ENCODE peak calls at places on chromosomes 16 and 17, in nine cellular contexts. Q, E, L, N, X, G, W, B and R are unnamed samples. For H3K36me3, the result is how much of the 10 kb centered on the place peaks cover.

GRCh38 chr17:7686221-7687071 is 844 bp downstream of the TP53 start:
- DNase-seq in W (peak), E (peak), N (peak), B (peak), L (peak), X (peak), G (peak), Q (peak), R (peak)

GRCh38 chr17:66420961-66421371 is 118.6 kb downstream of the PRKCA start:
- DNase-seq in X (no peak), Q (no peak), W (peak), N (no peak), E (no peak), L (no peak), G (no peak), B (no peak), R (peak)

GRCh38 chr16:57694556-57695377 is at the start of gene DRC7:
- DNase-seq in L (peak), E (peak), W (peak), N (peak), B (no peak), X (peak), Q (peak), G (no peak), R (peak)

GRCh38 chr16:1884155-1884760 is 12.3 kb upstream of the MEIOB start:
- DNase-seq in L (peak), N (no peak), X (no peak), B (no peak), G (no peak), Q (peak), E (no peak), W (no peak), R (no peak)

GRCh38 chr16:50025544-50025931 is 513 bp downstream of the CNEP1R1 start:
- DNase-seq in E (no peak), Q (peak), X (no peak), N (no peak), W (no peak), B (no peak), G (peak), L (no peak), R (peak)

GRCh38 chr17:948284-948852 is 31.2 kb downstream of the NXN start:
- DNase-seq in E (peak), G (no peak), N (no peak), Q (no peak), L (peak), X (no peak), W (peak), B (peak), R (no peak)

GRCh38 chr17:3935140-3935542 is 18.9 kb upstream of the P2RX1 start:
- DNase-seq in G (no peak), E (peak), W (peak), X (peak), N (peak), Q (peak), B (no peak), L (peak), R (peak)

GRCh38 chr17:19331134-19331533 is 31.4 kb downstream of the B9D1 start:
- DNase-seq in W (no peak), L (no peak), X (no peak), B (peak), Q (no peak), E (no peak), N (no peak), G (no peak), R (no peak)

GRCh38 chr16:776824-777223 is 11.4 kb downstream of the RPUSD1 start:
- DNase-seq in N (no peak), B (no peak), W (no peak), X (no peak), E (no peak), G (no peak), L (no peak), Q (no peak), R (no peak)

GRCh38 chr17:57121308-57122042 is 36.4 kb downstream of the AKAP1 start:
- DNase-seq in X (no peak), Q (peak), L (peak), N (no peak), W (peak), B (no peak), E (peak), G (no peak), R (no peak)

GRCh38 chr17:77465358-77466041 is 324.7 kb downstream of the SEC14L1 start:
- DNase-seq in B (peak), G (peak), W (peak), E (peak), N (no peak), Q (peak), X (peak), L (peak), R (no peak)

GRCh38 chr17:42997390-42997983 is 732 bp upstream of the RPL27 start:
- DNase-seq in N (no peak), W (peak), X (no peak), G (no peak), Q (no peak), E (no peak), L (no peak), B (no peak), R (no peak)

GRCh38 chr17:1912146-1912545 is 82.3 kb downstream of the RPA1 start:
- DNase-seq in B (no peak), L (no peak), N (no peak), W (no peak), X (no peak), E (no peak), Q (no peak), G (no peak), R (no peak)

GRCh38 chr17:70096861-70097260 is 21.8 kb downstream of the KCNJ16 start:
- DNase-seq in L (no peak), G (no peak), W (no peak), E (no peak), X (no peak), Q (no peak), B (no peak), N (no peak), R (no peak)

GRCh38 chr17:72726936-72727335 is 365.6 kb downstream of the SLC39A11 start:
- DNase-seq in W (no peak), B (no peak), Q (peak), E (no peak), N (no peak), X (no peak), G (peak), L (no peak), R (peak)

GRCh38 chr17:73096866-73097265 is 4.4 kb upstream of the SLC39A11 start:
- DNase-seq in G (no peak), B (no peak), Q (no peak), E (no peak), N (no peak), L (no peak), X (no peak), W (no peak), R (peak)

GRCh38 chr17:5364156-5364555 is 55.3 kb downstream of the NUP88 start:
- DNase-seq in Q (no peak), B (no peak), X (no peak), N (no peak), E (no peak), G (no peak), W (no peak), L (no peak), R (peak)

GRCh38 chr16:71855937-71856662 is 10.3 kb downstream of the ATXN1L start:
- DNase-seq in G (no peak), Q (no peak), L (no peak), X (no peak), W (no peak), B (no peak), E (no peak), N (no peak), R (no peak)

GRCh38 chr17:8189041-8189710 is 804 bp downstream of the BORCS6 start:
- DNase-seq in E (peak), W (peak), N (peak), G (peak), X (peak), Q (peak), B (no peak), L (no peak), R (no peak)

GRCh38 chr16:3088450-3088849 is 10.6 kb downstream of the ZSCAN10 start:
- DNase-seq in G (no peak), E (no peak), Q (no peak), N (no peak), W (no peak), L (peak), X (no peak), B (no peak), R (no peak)

GRCh38 chr16:50688867-50689266 is 4.5 kb upstream of the NOD2 start:
- DNase-seq in E (no peak), B (no peak), L (no peak), Q (no peak), W (no peak), N (no peak), G (no peak), X (no peak), R (peak)

GRCh38 chr17:9272506-9272905 is 251.2 kb downstream of the NTN1 start:
- DNase-seq in N (no peak), L (no peak), X (no peak), G (no peak), W (no peak), B (no peak), Q (no peak), E (no peak), R (no peak)

GRCh38 chr16:48503779-48504178 is 106.2 kb downstream of the N4BP1 start:
- DNase-seq in L (no peak), E (no peak), B (peak), N (peak), X (no peak), W (no peak), Q (no peak), G (no peak), R (no peak)

GRCh38 chr16:89764711-89765201 is 43.4 kb downstream of the ZNF276 start:
- DNase-seq in X (peak), N (no peak), L (peak), G (peak), B (no peak), E (no peak), Q (peak), W (no peak), R (no peak)

GRCh38 chr16:89765292-89765810 is 44.0 kb downstream of the ZNF276 start:
- DNase-seq in G (no peak), W (no peak), X (no peak), L (peak), E (no peak), Q (no peak), B (no peak), N (no peak), R (no peak)

GRCh38 chr16:89775223-89775622 is 41.2 kb downstream of the FANCA start:
- DNase-seq in G (no peak), W (no peak), N (no peak), Q (no peak), B (no peak), L (no peak), E (no peak), X (no peak), R (no peak)

DNA sequence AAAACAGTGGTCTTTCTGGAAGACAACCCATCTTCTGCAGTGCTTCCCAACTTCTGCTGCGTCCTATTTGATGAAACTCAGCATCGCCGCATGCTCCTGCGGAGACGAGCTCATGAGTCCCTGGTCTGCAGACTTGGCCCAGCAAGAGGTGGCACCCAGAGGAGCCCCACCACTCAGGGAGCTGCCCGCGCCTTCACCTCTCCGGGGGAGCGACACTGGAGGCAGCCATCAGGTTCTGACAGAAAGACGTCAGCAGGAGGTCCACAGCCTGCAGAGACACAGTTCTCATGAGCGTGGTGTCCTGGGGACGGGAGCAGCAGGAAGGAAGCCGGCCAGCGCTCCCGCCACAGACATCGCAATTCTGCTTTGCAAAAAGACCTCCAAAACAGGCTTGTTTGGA is 46.1 kb downstream of the FANCA start:
- DNase-seq in W (no peak), X (no peak), G (no peak), L (peak), B (no peak), N (no peak), Q (no peak), E (no peak), R (no peak)
- H3K36me3 ChIP-seq in W (half or more), X (under half), G (under half), L (under half), B (under half), N (under half), Q (under half), E (under half), R (under half)

DNA sequence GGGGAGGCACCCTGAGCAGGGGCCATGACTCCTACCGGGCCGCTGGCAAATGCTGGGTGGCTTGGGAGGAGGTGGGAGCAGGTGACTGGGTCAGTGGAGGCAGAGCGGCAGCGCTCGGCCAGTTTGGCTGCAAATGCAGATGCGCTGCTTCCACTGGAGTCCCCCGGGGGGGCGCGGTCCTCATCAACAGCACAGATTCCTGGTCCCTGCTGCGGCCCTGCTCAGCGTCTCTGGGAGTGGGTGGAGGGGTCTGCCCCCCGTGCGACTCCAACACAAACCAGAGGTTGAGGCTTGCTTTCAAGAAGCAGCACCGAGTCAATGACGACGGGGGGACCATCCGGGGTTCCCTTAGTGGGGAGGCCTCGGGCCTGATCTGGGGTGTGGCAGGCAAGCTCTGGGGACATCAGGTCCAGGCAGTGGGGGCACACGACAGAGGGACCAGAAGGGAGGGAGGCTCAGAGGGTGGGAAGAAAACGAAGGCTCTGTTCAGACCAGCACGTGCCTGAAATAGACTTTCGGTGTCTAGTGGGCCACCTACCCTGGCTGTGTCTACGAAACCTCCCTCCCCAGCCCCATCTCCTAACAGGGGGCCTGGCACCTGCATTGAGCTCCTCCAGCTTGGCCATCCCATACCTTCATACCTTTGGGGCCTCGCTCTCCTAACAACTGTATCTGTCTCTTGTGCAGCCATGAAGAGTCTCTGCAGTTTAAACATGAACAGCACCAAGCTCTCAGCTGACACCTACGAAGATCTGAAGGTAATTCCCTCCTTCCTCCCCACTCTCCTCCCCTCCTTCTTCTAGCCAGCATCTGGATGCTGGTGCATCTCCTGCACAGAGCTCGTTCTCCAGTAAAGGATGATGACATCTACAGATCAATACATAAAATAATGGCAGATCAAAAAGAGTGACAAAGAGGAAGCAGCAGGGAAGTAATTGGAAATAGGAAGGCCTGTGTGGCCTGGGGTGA is 72.5 kb upstream of the PLCG2 start:
- DNase-seq in W (no peak), B (no peak), Q (no peak), N (no peak), L (no peak), G (no peak), E (no peak), X (no peak), R (no peak)
- H3K36me3 ChIP-seq in W (under half), B (under half), Q (under half), N (under half), L (under half), G (under half), E (under half), X (under half), R (under half)

GRCh38 chr17:64153565-64153964 is 23.6 kb upstream of the ERN1 start:
- DNase-seq in B (no peak), N (no peak), Q (no peak), L (no peak), X (no peak), G (no peak), E (no peak), W (peak), R (no peak)
- H3K36me3 ChIP-seq in B (under half), N (under half), Q (under half), L (under half), X (under half), G (under half), E (under half), W (under half), R (under half)

GRCh38 chr17:29107084-29107483 is 64.1 kb downstream of the PIPOX start:
- DNase-seq in E (no peak), X (no peak), W (no peak), B (no peak), G (no peak), L (no peak), Q (no peak), N (peak), R (no peak)

GRCh38 chr17:29110372-29110757 is 67.4 kb downstream of the PIPOX start:
- DNase-seq in L (no peak), G (no peak), E (no peak), X (no peak), Q (no peak), W (no peak), N (no peak), B (no peak), R (no peak)

GRCh38 chr17:29109477-29110371 is 66.8 kb downstream of the PIPOX start:
- DNase-seq in W (no peak), G (no peak), X (no peak), L (peak), E (peak), Q (no peak), N (peak), B (no peak), R (no peak)

GRCh38 chr17:29107933-29108805 is 65.2 kb downstream of the PIPOX start:
- DNase-seq in L (no peak), X (peak), N (peak), E (no peak), Q (no peak), G (no peak), B (no peak), W (no peak), R (no peak)

DNA sequence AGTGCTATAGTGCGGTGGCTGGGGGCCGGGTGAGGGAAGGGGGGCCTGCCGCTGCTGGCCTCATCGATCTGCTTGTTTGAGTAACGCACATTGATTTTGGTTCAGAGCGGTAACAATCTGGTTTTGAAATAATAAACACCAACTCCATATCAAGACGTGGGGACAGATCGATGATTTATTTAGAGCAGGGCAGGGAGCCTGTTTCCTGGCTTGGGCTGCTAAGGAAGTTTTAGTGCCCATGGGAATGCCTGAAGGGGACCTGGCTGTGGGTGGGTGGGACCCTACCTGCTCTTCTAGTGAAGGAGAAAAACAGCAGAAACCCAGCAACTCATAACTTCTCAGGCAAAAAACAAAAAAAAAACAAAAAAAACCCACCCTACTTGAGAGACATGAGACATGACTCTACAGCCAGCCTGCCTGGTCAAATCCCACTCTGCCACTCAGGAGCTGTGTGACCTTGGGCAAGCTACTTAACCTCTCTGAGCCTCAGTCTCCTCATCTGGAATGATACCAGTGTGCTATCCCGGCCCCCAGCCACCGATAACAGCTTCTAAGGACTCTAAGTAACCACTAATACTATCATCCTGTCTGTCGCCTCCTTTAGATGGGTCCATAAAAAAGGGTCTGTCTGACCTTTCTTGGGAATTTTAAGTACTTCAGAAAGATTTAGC is 66.0 kb downstream of the PIPOX start:
- DNase-seq in G (no peak), Q (no peak), N (no peak), W (no peak), X (no peak), B (no peak), L (no peak), E (no peak), R (no peak)
- H3K36me3 ChIP-seq in G (half or more), Q (under half), N (under half), W (under half), X (under half), B (under half), L (under half), E (under half), R (under half)

GRCh38 chr16:79547085-79547484 is 53.5 kb downstream of the MAF start:
- DNase-seq in X (no peak), Q (no peak), G (no peak), W (no peak), N (no peak), B (no peak), L (no peak), E (no peak), R (no peak)
- H3K36me3 ChIP-seq in X (under half), Q (under half), G (under half), W (under half), N (under half), B (under half), L (under half), E (under half), R (under half)

DNA sequence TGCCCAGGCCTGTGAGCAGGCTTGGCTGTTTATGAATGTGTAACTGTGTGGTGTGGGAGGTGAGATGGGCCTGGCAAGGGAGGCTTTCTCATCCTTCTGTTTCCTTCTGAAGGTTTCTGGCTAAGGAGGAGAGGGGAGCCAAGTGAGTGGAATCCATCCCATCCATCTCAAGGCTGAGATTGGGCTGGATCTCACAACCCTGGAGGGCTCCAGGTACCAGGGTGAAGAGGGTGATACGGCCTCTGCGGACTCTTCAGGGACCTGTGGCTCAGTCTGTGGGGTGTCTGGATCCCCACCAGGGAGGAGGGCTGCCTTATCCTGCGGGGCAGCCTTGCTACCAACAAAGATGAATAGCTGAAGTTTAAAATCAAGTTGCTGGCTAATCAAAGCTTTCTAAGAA is 7.0 kb downstream of the ZNF629 start:
- DNase-seq in E (no peak), N (no peak), L (no peak), W (no peak), G (no peak), Q (no peak), X (no peak), B (no peak), R (no peak)
- H3K36me3 ChIP-seq in E (under half), N (under half), L (under half), W (under half), G (under half), Q (under half), X (under half), B (under half), R (under half)

DNA sequence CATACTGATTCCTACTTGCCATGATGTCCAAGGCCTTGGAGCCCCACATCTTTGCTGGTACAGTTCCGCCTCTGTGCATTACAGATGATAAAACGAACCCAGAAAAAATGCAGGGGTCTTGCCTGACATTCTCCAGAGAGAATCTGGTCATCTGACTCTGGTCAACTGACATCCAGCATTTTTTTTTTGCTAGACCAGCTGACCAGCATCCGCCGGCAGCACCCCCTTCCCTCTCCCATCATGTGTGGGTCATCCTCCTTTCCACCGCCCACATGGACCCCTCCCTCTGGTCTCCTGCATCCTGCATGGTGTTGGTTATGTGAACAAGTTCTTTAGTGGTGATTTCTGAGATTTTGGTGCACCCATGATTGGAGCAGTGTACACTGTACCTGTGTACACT is 47.1 kb downstream of the CDH1 start:
- DNase-seq in E (no peak), N (no peak), W (no peak), X (no peak), G (no peak), L (no peak), B (no peak), Q (no peak), R (no peak)
- H3K36me3 ChIP-seq in E (under half), N (under half), W (under half), X (under half), G (under half), L (under half), B (under half), Q (under half), R (under half)